ENCODE peak calls at places on chromosome 22, in six cellular contexts. One of them, this sample, is unnamed.

GRCh38 chr22:17792289-17792688 is 18.0 kb upstream of the BID start:
- DNase-seq in H1: peak; percentile 70
- DNase-seq in HCT116: no peak
- DNase-seq in ovary: no peak
- DNase-seq in Peyer's patch: no peak
- DNase-seq in body of pancreas: no peak
- DNase-seq in this sample: no peak

GRCh38 chr22:17281026-17281809 is 62.0 kb upstream of the ADA2 start:
- DNase-seq in H1: no peak
- DNase-seq in HCT116: no peak
- DNase-seq in ovary: no peak
- DNase-seq in Peyer's patch: no peak
- DNase-seq in body of pancreas: no peak
- DNase-seq in this sample: no peak

GRCh38 chr22:19891350-19892248 is 36.9 kb upstream of the GNB1L start:
- DNase-seq in H1: no peak
- DNase-seq in HCT116: no peak
- DNase-seq in ovary: no peak
- DNase-seq in Peyer's patch: no peak
- DNase-seq in body of pancreas: peak; percentile 25
- DNase-seq in this sample: peak; percentile 90

GRCh38 chr22:44102856-44103255 is 77.9 kb upstream of the PARVG start:
- DNase-seq in H1: no peak
- DNase-seq in HCT116: no peak
- DNase-seq in ovary: no peak
- DNase-seq in Peyer's patch: no peak
- DNase-seq in body of pancreas: no peak
- DNase-seq in this sample: no peak

GRCh38 chr22:22940961-22941605 is 53.5 kb downstream of the IGLL5 start:
- DNase-seq in H1: peak; percentile 37
- DNase-seq in HCT116: no peak
- DNase-seq in ovary: peak; percentile 3
- DNase-seq in Peyer's patch: peak; percentile 37
- DNase-seq in body of pancreas: no peak
- DNase-seq in this sample: no peak

GRCh38 chr22:45101828-45102227 is 61.9 kb upstream of the NUP50 start:
- DNase-seq in H1: no peak
- DNase-seq in HCT116: no peak
- DNase-seq in ovary: peak; percentile 40
- DNase-seq in Peyer's patch: no peak
- DNase-seq in body of pancreas: peak; percentile 54
- DNase-seq in this sample: no peak

GRCh38 chr22:43231724-43232034 is 44.7 kb upstream of the TTLL12 start:
- DNase-seq in H1: no peak
- DNase-seq in HCT116: no peak
- DNase-seq in ovary: no peak
- DNase-seq in Peyer's patch: no peak
- DNase-seq in body of pancreas: no peak
- DNase-seq in this sample: no peak

GRCh38 chr22:44020981-44021380 is 3.1 kb upstream of the PARVB start:
- DNase-seq in H1: no peak
- DNase-seq in HCT116: no peak
- DNase-seq in ovary: no peak
- DNase-seq in Peyer's patch: no peak
- DNase-seq in body of pancreas: no peak
- DNase-seq in this sample: no peak

GRCh38 chr22:24730864-24731263 is 43.7 kb downstream of the PIWIL3 start:
- DNase-seq in H1: no peak
- DNase-seq in HCT116: no peak
- DNase-seq in ovary: no peak
- DNase-seq in Peyer's patch: no peak
- DNase-seq in body of pancreas: no peak
- DNase-seq in this sample: no peak

GRCh38 chr22:19929586-19930302 is 11.8 kb upstream of the COMT start:
- DNase-seq in H1: no peak
- DNase-seq in HCT116: no peak
- DNase-seq in ovary: no peak
- DNase-seq in Peyer's patch: no peak
- DNase-seq in body of pancreas: no peak
- DNase-seq in this sample: no peak

GRCh38 chr22:44335903-44336803 is 23.4 kb upstream of the SHISAL1 start:
- DNase-seq in H1: no peak
- DNase-seq in HCT116: no peak
- DNase-seq in ovary: no peak
- DNase-seq in Peyer's patch: no peak
- DNase-seq in body of pancreas: no peak
- DNase-seq in this sample: no peak

GRCh38 chr22:26592368-26593015 is 2.6 kb upstream of the TPST2 start:
- DNase-seq in H1: no peak
- DNase-seq in HCT116: no peak
- DNase-seq in ovary: no peak
- DNase-seq in Peyer's patch: no peak
- DNase-seq in body of pancreas: peak; percentile 5
- DNase-seq in this sample: peak; percentile 34

GRCh38 chr22:29306175-29306829 is at the start of gene GAS2L1:
- DNase-seq in H1: peak; percentile 87
- DNase-seq in HCT116: peak; percentile 51
- DNase-seq in ovary: peak; percentile 87
- DNase-seq in Peyer's patch: peak; percentile 91
- DNase-seq in body of pancreas: peak; percentile 79
- DNase-seq in this sample: peak; percentile 73

GRCh38 chr22:34722901-34723300 is 343.1 kb upstream of the ISX start:
- DNase-seq in H1: no peak
- DNase-seq in HCT116: no peak
- DNase-seq in ovary: no peak
- DNase-seq in Peyer's patch: no peak
- DNase-seq in body of pancreas: no peak
- DNase-seq in this sample: no peak

GRCh38 chr22:31275576-31275975 is 16.7 kb downstream of the PIK3IP1 start:
- DNase-seq in H1: no peak
- DNase-seq in HCT116: no peak
- DNase-seq in ovary: no peak
- DNase-seq in Peyer's patch: no peak
- DNase-seq in body of pancreas: no peak
- DNase-seq in this sample: no peak

GRCh38 chr22:47129902-47130301 is 367.5 kb downstream of the TBC1D22A start:
- DNase-seq in H1: no peak
- DNase-seq in HCT116: peak; percentile 94
- DNase-seq in ovary: no peak
- DNase-seq in Peyer's patch: peak; percentile 92
- DNase-seq in body of pancreas: no peak
- DNase-seq in this sample: no peak

GRCh38 chr22:48089601-48090331 is 1327.3 kb downstream of the TBC1D22A start:
- DNase-seq in H1: no peak
- DNase-seq in HCT116: no peak
- DNase-seq in ovary: peak; percentile 68
- DNase-seq in Peyer's patch: peak; percentile 39
- DNase-seq in body of pancreas: no peak
- DNase-seq in this sample: no peak

GRCh38 chr22:50089231-50090140 is at the start of gene MOV10L1:
- DNase-seq in H1: no peak
- DNase-seq in HCT116: no peak
- DNase-seq in ovary: peak; percentile 34
- DNase-seq in Peyer's patch: no peak
- DNase-seq in body of pancreas: peak; percentile 40
- DNase-seq in this sample: no peak

GRCh38 chr22:20532256-20532993 is 25.0 kb downstream of the MED15 start:
- DNase-seq in H1: no peak
- DNase-seq in HCT116: no peak
- DNase-seq in ovary: no peak
- DNase-seq in Peyer's patch: no peak
- DNase-seq in body of pancreas: no peak
- DNase-seq in this sample: no peak

GRCh38 chr22:27919222-27919942 is at the start of gene PITPNB:
- DNase-seq in H1: peak; percentile 100
- DNase-seq in HCT116: peak; percentile 88
- DNase-seq in ovary: peak; percentile 100
- DNase-seq in Peyer's patch: peak; percentile 99
- DNase-seq in body of pancreas: peak; percentile 97
- DNase-seq in this sample: peak; percentile 93
- TF ChIP-seq POLR2A in H1: peak; percentile 27
- TF ChIP-seq POLR2A in HCT116: peak; percentile 89
- TF ChIP-seq POLR2A in ovary: peak; percentile 85
- TF ChIP-seq POLR2A in Peyer's patch: peak; percentile 77
- TF ChIP-seq POLR2A in body of pancreas: peak; percentile 92
- TF ChIP-seq POLR2A in this sample: peak; percentile 51

GRCh38 chr22:41682033-41682807 is 6.4 kb downstream of the SNU13 start:
- DNase-seq in H1: peak; percentile 92
- DNase-seq in HCT116: peak; percentile 73
- DNase-seq in ovary: peak; percentile 90
- DNase-seq in Peyer's patch: peak; percentile 89
- DNase-seq in body of pancreas: peak; percentile 85
- DNase-seq in this sample: peak; percentile 56
- TF ChIP-seq POLR2A in H1: no peak
- TF ChIP-seq POLR2A in HCT116: peak; percentile 30
- TF ChIP-seq POLR2A in ovary: peak; percentile 91
- TF ChIP-seq POLR2A in Peyer's patch: peak; percentile 55
- TF ChIP-seq POLR2A in body of pancreas: peak; percentile 70
- TF ChIP-seq POLR2A in this sample: peak; percentile 80

DNA sequence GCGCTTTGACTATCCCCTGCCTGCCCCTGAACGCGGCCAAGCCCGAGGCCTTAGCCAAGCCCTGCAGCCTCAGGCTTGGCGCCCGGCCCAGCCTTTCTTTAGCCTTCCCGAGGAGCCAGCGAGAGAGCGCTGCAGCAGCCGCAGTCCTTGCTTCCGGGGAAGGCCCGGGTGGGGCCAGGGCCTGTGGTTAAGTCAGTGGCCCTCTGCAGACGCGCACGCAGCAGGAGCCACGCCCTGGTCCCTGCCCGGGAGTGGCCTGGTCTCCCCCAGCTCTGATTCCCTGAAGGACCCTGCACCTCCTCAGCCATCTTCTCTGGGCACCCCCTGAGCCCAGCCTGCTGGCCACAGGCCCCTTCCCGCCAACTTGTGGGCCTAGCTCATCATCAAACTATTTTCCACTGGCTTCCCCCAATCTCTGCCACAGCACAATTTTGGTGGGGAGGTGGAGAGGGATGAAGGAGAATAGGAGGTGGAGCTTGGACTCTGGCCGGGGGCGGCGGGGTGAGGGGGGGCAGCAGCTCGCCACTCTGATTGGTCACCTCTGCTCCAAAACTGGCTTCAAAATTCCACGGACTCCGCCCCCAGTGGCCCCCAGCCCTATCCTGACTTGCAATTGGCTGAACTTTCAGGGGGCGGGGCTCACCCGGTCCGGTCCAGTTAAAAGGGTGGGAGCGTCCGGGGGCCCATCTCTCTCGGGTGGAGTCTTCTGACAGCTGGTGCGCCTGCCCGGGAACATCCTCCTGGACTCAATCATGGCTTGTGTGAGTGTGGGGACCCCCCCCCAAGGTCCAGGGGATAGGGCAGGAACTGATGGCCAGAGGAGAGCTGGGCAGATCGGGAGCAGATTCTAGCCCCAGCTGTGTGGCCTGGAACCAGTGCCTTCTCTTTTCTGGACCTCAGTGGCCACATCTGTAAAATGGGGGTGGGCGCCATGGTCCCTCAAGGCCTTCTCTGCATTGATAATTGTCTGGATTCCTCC is at the start of gene LGALS1:
- DNase-seq in H1: peak; percentile 73
- DNase-seq in HCT116: peak; percentile 92
- DNase-seq in ovary: peak; percentile 99
- DNase-seq in Peyer's patch: peak; percentile 92
- DNase-seq in body of pancreas: peak; percentile 93
- DNase-seq in this sample: peak; percentile 72
- TF ChIP-seq POLR2A in H1: no peak
- TF ChIP-seq POLR2A in HCT116: peak; percentile 73
- TF ChIP-seq POLR2A in ovary: peak; percentile 68
- TF ChIP-seq POLR2A in Peyer's patch: no peak
- TF ChIP-seq POLR2A in body of pancreas: peak; percentile 42
- TF ChIP-seq POLR2A in this sample: no peak

GRCh38 chr22:21735198-21736083 is at the start of gene YPEL1:
- DNase-seq in H1: peak; percentile 98
- DNase-seq in HCT116: peak; percentile 70
- DNase-seq in ovary: peak; percentile 98
- DNase-seq in Peyer's patch: peak; percentile 98
- DNase-seq in body of pancreas: peak; percentile 97
- DNase-seq in this sample: peak; percentile 98
- TF ChIP-seq POLR2A in H1: peak; percentile 54
- TF ChIP-seq POLR2A in HCT116: no peak
- TF ChIP-seq POLR2A in ovary: peak; percentile 92
- TF ChIP-seq POLR2A in Peyer's patch: peak; percentile 74
- TF ChIP-seq POLR2A in body of pancreas: peak; percentile 73
- TF ChIP-seq POLR2A in this sample: no peak

This sample was measured in GM12891.